ENCODE peak calls at places on chromosomes 11 and 22, in five cellular contexts. One of them, this sample, is unnamed.

GRCh38 chr11:20477418-20478090 is 90.0 kb downstream of the PRMT3 start:
- DNase-seq in neural crest cell: no peak
- DNase-seq in HFF-Myc: no peak
- DNase-seq in cardiac muscle cell: no peak
- DNase-seq in AG04450: no peak
- DNase-seq in this sample: no peak

GRCh38 chr11:58003036-58003435 is 20.6 kb upstream of the OR9Q1 start:
- DNase-seq in AG04450: no peak
- DNase-seq in neural crest cell: no peak
- DNase-seq in HFF-Myc: no peak
- DNase-seq in cardiac muscle cell: peak; percentile 3
- DNase-seq in this sample: no peak

GRCh38 chr11:84526250-84526649 is 1100.9 kb downstream of the DLG2 start:
- DNase-seq in cardiac muscle cell: no peak
- DNase-seq in AG04450: no peak
- DNase-seq in neural crest cell: no peak
- DNase-seq in HFF-Myc: no peak
- DNase-seq in this sample: no peak

GRCh38 chr22:44003776-44004460 is 20.2 kb upstream of the PARVB start:
- DNase-seq in neural crest cell: no peak
- DNase-seq in cardiac muscle cell: no peak
- DNase-seq in HFF-Myc: no peak
- DNase-seq in AG04450: no peak
- DNase-seq in this sample: no peak

GRCh38 chr11:46906596-46906995 is 11.8 kb downstream of the LRP4 start:
- DNase-seq in AG04450: no peak
- DNase-seq in HFF-Myc: no peak
- DNase-seq in cardiac muscle cell: no peak
- DNase-seq in neural crest cell: no peak
- DNase-seq in this sample: no peak

GRCh38 chr22:31898911-31899310 is 45.4 kb upstream of the YWHAH start:
- DNase-seq in cardiac muscle cell: no peak
- DNase-seq in neural crest cell: peak; percentile 3
- DNase-seq in HFF-Myc: no peak
- DNase-seq in AG04450: no peak
- DNase-seq in this sample: no peak

GRCh38 chr11:107857550-107858216 is 904 bp downstream of the SLC35F2 start:
- DNase-seq in AG04450: no peak
- DNase-seq in cardiac muscle cell: no peak
- DNase-seq in neural crest cell: peak; percentile 11
- DNase-seq in HFF-Myc: no peak
- DNase-seq in this sample: no peak

GRCh38 chr11:16252373-16252772 is 104.0 kb downstream of the SOX6 start:
- DNase-seq in cardiac muscle cell: peak; percentile 6
- DNase-seq in HFF-Myc: no peak
- DNase-seq in AG04450: no peak
- DNase-seq in neural crest cell: no peak
- DNase-seq in this sample: no peak

GRCh38 chr22:42439021-42439420 is 6.8 kb upstream of the NFAM1 start:
- DNase-seq in HFF-Myc: no peak
- DNase-seq in AG04450: no peak
- DNase-seq in cardiac muscle cell: no peak
- DNase-seq in neural crest cell: no peak
- DNase-seq in this sample: no peak

GRCh38 chr11:127252321-127252720 is 251.8 kb upstream of the KIRREL3 start:
- DNase-seq in cardiac muscle cell: no peak
- DNase-seq in AG04450: no peak
- DNase-seq in HFF-Myc: no peak
- DNase-seq in neural crest cell: no peak
- DNase-seq in this sample: no peak

GRCh38 chr11:44557464-44557863 is 8.0 kb upstream of the CD82 start:
- DNase-seq in AG04450: no peak
- DNase-seq in cardiac muscle cell: no peak
- DNase-seq in HFF-Myc: no peak
- DNase-seq in neural crest cell: no peak
- DNase-seq in this sample: no peak

GRCh38 chr11:73087730-73088129 is 54.4 kb downstream of the FCHSD2 start:
- DNase-seq in cardiac muscle cell: peak; percentile 45
- DNase-seq in AG04450: no peak
- DNase-seq in neural crest cell: no peak
- DNase-seq in HFF-Myc: no peak
- DNase-seq in this sample: no peak

GRCh38 chr22:44237290-44237689 is 56.6 kb downstream of the PARVG start:
- DNase-seq in neural crest cell: no peak
- DNase-seq in HFF-Myc: no peak
- DNase-seq in cardiac muscle cell: no peak
- DNase-seq in AG04450: no peak
- DNase-seq in this sample: no peak

GRCh38 chr11:62922653-62923371 is 1.6 kb upstream of the CHRM1 start:
- DNase-seq in neural crest cell: peak; percentile 52
- DNase-seq in cardiac muscle cell: peak; percentile 30
- DNase-seq in AG04450: no peak
- DNase-seq in HFF-Myc: no peak
- DNase-seq in this sample: no peak

GRCh38 chr22:31178859-31179258 is 18.9 kb downstream of the RNF185 start:
- DNase-seq in neural crest cell: no peak
- DNase-seq in AG04450: no peak
- DNase-seq in HFF-Myc: no peak
- DNase-seq in cardiac muscle cell: no peak
- DNase-seq in this sample: no peak

GRCh38 chr22:19292262-19293230 is 1.0 kb upstream of the CLTCL1 start:
- DNase-seq in cardiac muscle cell: peak; percentile 53
- DNase-seq in HFF-Myc: no peak
- DNase-seq in neural crest cell: no peak
- DNase-seq in AG04450: no peak
- DNase-seq in this sample: peak; percentile 21

GRCh38 chr11:73323464-73323863 is 15.4 kb downstream of the ARHGEF17 start:
- DNase-seq in HFF-Myc: no peak
- DNase-seq in cardiac muscle cell: peak; percentile 88
- DNase-seq in neural crest cell: peak; percentile 48
- DNase-seq in AG04450: no peak
- DNase-seq in this sample: no peak

DNA sequence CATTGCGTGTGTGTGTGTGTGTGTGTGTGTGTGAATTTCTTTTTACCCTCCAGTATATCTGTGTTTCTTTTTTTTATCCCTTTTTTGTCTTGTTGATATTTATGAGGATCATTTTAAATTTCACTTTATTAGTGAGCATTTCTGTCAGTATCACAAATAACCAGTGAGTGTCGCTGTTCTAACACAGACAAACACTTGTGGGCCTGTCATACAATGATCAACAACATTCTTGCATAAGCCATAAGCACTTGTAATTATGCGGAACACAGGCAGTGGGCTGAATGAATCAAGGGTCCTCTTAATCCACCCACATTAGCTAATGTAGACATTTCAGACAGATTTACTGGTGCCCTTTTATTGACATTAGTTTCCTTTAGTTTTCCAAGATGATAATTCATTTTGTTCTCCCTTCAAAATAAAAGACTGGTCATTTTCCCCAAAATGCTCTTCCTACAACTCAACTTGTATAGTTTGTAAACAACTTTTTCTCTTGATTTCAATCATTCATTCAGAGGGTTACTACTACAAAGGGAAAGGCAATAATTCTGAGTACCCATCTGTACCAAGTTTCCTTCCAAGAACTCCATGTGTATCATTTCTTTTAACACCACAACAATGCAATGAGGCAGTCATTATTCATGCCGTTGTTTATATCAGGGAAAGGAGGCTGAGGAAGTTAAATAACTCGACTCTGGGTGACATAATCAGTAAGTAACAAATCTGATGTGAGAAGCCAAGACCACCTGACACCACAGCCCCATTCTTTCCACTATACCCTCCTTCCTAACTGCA is 34.6 kb upstream of the ANO3 start:
- DNase-seq in AG04450: peak; percentile 39
- DNase-seq in neural crest cell: peak; percentile 9
- DNase-seq in HFF-Myc: no peak
- DNase-seq in cardiac muscle cell: peak; percentile 85
- DNase-seq in this sample: no peak
- TF ChIP-seq CTCF in AG04450: peak; percentile 72
- TF ChIP-seq CTCF in neural crest cell: peak; percentile 86
- TF ChIP-seq CTCF in HFF-Myc: peak; percentile 52
- TF ChIP-seq CTCF in cardiac muscle cell: peak; percentile 69
- TF ChIP-seq CTCF in this sample: no peak

DNA sequence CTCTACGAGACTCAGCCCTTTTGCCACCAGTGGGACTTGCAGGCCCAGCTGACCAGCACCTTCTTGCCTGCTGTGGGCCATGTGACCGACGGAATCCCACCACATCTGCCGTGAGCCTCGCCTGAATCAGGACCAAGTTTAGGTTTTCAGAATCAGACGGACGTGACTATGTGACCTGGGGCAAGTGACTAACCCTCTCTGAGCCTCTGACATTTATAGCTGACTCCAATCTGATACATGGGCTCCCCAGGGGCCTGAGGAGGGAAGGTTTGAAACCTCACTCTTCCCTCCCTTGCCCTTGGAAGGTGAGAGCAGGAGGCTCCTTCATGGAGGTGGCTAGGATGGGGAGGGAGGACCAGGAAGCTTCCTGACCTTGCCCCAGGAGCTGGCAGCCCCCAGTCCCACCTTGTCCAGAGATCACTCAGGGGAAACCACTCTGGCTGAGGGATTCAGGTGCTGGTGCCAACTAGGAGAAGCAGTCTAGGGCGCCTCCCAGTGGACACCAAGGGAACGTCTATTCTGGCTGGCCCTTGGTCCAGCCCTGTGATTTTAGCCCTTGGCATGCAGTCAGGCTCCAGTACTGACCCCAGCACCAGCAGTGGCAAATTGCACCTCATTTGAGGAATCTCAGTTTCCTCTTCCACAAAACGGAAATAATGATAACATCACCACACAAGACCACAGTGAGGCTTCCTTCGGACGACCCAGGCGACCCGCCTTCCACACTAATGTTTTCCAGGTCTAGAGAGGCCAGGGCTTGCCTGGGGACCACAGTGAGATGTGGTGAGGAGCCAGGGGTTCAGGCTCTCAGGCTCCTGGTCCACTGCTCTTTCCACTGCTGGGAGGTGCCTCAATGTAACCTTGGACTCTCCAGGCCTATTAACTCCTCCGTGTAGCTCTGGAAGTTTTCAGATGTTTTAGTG is 47.2 kb upstream of the SYT7 start:
- DNase-seq in cardiac muscle cell: peak; percentile 82
- DNase-seq in AG04450: peak; percentile 50
- DNase-seq in HFF-Myc: peak; percentile 44
- DNase-seq in neural crest cell: peak; percentile 59
- DNase-seq in this sample: peak; percentile 21
- TF ChIP-seq CTCF in cardiac muscle cell: peak; percentile 92
- TF ChIP-seq CTCF in AG04450: peak; percentile 93
- TF ChIP-seq CTCF in HFF-Myc: peak; percentile 95
- TF ChIP-seq CTCF in neural crest cell: peak; percentile 76
- TF ChIP-seq CTCF in this sample: peak; percentile 34

DNA sequence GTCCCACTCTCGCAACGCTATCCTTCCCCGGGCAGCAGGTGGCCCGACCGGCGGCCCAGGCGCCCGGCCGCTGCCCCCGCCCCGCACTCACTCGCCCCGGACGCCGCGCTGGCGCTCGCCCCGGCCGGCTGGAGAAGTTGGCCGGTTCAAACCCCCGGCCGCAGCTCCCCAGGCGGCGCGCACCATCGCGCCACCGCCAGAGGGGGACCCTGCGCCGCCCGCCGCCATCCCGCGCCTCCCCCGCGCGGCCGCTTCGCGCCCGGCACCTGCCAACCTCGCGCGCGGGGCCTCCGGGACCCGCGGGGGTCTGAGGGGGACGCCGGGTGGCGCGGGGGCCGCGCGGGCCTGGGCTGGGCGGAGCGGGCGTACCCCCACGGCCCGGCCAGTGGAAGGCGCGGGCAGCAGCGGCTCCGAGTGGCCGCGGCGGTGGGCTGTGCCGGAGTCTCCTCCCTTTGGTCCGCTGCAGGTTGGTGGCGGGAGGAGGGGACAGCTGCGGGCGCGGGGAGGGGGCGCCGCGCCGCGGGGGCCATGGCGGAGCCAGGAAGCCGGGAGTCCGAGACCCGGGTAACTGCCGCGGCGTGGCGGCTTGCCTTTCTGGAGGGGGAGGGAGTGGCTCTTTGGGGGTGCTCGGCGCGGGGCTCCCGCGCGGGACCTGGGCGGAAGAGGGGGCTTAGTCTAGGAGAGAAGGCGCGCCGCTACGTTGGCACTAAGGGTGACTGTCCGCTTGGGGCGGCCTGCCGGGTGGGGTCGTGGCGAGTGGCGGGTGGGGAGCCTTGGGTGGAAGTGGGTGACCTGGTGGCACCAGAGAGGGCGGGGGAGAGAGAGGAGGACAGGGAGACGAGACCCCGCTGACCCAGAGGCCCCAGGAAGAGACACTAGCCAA is at the start of the genes MPST and TST:
- DNase-seq in neural crest cell: peak; percentile 68
- DNase-seq in cardiac muscle cell: peak; percentile 77
- DNase-seq in HFF-Myc: no peak
- DNase-seq in AG04450: no peak
- DNase-seq in this sample: peak; percentile 44
- TF ChIP-seq CTCF in neural crest cell: peak; percentile 22
- TF ChIP-seq CTCF in cardiac muscle cell: no peak
- TF ChIP-seq CTCF in HFF-Myc: no peak
- TF ChIP-seq CTCF in AG04450: no peak
- TF ChIP-seq CTCF in this sample: no peak

DNA sequence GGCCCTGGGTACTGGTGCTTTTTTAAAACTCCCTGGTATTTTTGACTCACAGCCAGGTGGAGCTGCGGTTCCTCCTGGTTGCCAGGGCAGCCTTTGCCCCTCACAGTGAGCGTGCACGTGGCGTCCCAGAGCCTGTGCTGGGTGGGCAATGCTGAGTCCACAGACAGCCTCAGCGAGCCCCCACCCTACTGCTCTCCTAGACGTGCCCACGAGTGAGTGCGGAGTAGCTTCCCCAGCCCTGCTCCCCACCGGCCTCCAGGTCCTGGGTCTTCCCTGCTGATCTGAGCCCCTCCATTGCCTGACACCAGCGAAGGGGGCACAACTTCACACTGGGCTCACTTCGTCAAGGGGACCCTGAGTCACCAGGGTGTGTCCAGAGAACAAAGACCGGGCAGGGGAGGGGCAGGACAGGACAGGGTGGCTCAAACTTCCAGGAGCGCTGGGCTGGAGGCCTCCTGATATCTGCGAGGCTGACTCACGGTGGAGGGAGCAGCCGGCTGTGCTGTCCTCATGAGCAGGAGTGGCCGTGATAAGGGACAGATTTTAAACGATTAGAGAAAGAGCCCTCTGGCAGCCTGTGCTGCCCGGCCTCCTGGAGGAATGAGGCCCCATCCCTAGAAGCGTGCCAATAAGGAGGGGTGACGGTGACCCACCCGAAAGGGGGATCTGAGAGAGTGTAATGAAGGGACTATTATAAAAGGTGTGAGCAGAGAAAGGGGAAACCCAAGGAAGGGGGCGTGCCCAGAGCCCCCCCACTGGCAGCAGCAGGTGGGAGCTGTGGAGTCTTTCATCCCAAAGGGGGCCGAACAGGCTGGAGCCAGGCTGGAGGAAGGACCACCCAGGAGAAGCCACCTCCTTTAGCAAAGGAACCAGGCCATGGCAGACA is 129.3 kb upstream of the FGF3 start:
- DNase-seq in neural crest cell: no peak
- DNase-seq in cardiac muscle cell: no peak
- DNase-seq in AG04450: no peak
- DNase-seq in HFF-Myc: no peak
- DNase-seq in this sample: no peak
- TF ChIP-seq CTCF in neural crest cell: no peak
- TF ChIP-seq CTCF in cardiac muscle cell: no peak
- TF ChIP-seq CTCF in AG04450: no peak
- TF ChIP-seq CTCF in HFF-Myc: no peak
- TF ChIP-seq CTCF in this sample: no peak